ENCODE peak calls at places on chromosome 14, in nine cellular contexts. S is transverse colon; M is psoas muscle; U is osteoblast; H is dorsolateral prefrontal cortex; J is Caco-2; A is RWPE2; L is ovary; G is CD8-positive, alpha-beta memory T cell. Y is an unnamed sample.

GRCh38 chr14:47606601-47607000 is 68.8 kb downstream of the MDGA2 start:
- DNase-seq in S (no peak), U (no peak), M (no peak), L (no peak), J (no peak), G (no peak), H (no peak), A (no peak), Y (no peak)

GRCh38 chr14:73777420-73777819 is 63.2 kb upstream of the PNMA1 start:
- DNase-seq in A (no peak), U (no peak), H (no peak), J (no peak), S (no peak), L (no peak), G (no peak), M (no peak), Y (no peak)

GRCh38 chr14:23185046-23185445 is 1.6 kb upstream of the SLC7A8 start:
- DNase-seq in J (no peak), A (no peak), G (no peak), U (no peak), S (no peak), H (no peak), L (no peak), M (no peak), Y (no peak)

GRCh38 chr14:75636100-75636692 is 24.5 kb downstream of the ERG28 start:
- DNase-seq in M (no peak), J (no peak), L (no peak), S (no peak), A (no peak), H (peak; percentile 48), G (no peak), U (peak; percentile 74), Y (no peak)

GRCh38 chr14:60002819-60003492 is 83.0 kb downstream of the LRRC9 start:
- DNase-seq in M (peak; percentile 75), S (no peak), G (no peak), H (no peak), A (no peak), J (peak; percentile 35), U (no peak), L (peak; percentile 23), Y (peak; percentile 16)

GRCh38 chr14:23090254-23090636 is 4.7 kb downstream of the ACIN1 start:
- DNase-seq in U (no peak), L (no peak), M (no peak), G (no peak), A (no peak), H (no peak), S (no peak), J (no peak), Y (no peak)

GRCh38 chr14:70889555-70889954 is 17.7 kb upstream of the PCNX1 start:
- DNase-seq in J (no peak), H (no peak), A (no peak), M (no peak), S (no peak), L (no peak), U (no peak), G (no peak), Y (no peak)

GRCh38 chr14:23327947-23328744 is 6.9 kb downstream of the PABPN1 start:
- DNase-seq in J (peak; percentile 65), U (peak; percentile 95), A (no peak), G (peak; percentile 47), L (peak; percentile 72), M (peak; percentile 47), H (peak; percentile 88), S (peak; percentile 76), Y (peak; percentile 83)

GRCh38 chr14:26522985-26523384 is 74.8 kb downstream of the NOVA1 start:
- DNase-seq in M (no peak), G (no peak), J (no peak), H (no peak), U (peak; percentile 14), L (no peak), S (no peak), A (no peak), Y (no peak)

GRCh38 chr14:55600784-55601561 is 21.0 kb downstream of the KTN1 start:
- DNase-seq in H (no peak), L (no peak), U (no peak), J (no peak), G (no peak), M (no peak), S (no peak), A (no peak), Y (no peak)

GRCh38 chr14:30210630-30211029 is 283.0 kb upstream of the PRKD1 start:
- DNase-seq in U (no peak), S (no peak), M (no peak), L (no peak), G (no peak), H (no peak), A (no peak), J (no peak), Y (no peak)

GRCh38 chr14:52862652-52863338 is 71.4 kb upstream of the GNPNAT1 start:
- DNase-seq in L (no peak), J (no peak), S (no peak), M (no peak), G (no peak), A (no peak), U (peak; percentile 48), H (no peak), Y (no peak)

GRCh38 chr14:31263485-31264133 is 56.0 kb upstream of the HECTD1 start:
- DNase-seq in A (peak; percentile 96), J (peak; percentile 78), U (peak; percentile 90), G (no peak), H (no peak), M (peak; percentile 46), L (peak; percentile 46), S (peak; percentile 30), Y (peak; percentile 43)

GRCh38 chr14:31261523-31261858 is 53.9 kb upstream of the HECTD1 start:
- DNase-seq in G (no peak), L (no peak), M (no peak), J (no peak), H (no peak), S (no peak), A (no peak), U (no peak), Y (no peak)

GRCh38 chr14:31258427-31259039 is 50.9 kb upstream of the HECTD1 start:
- DNase-seq in S (no peak), U (no peak), J (no peak), H (no peak), M (no peak), A (no peak), L (no peak), G (no peak), Y (no peak)

GRCh38 chr14:31265701-31266398 is 58.3 kb upstream of the HECTD1 start:
- DNase-seq in S (no peak), G (no peak), H (no peak), M (no peak), A (no peak), L (no peak), U (peak; percentile 45), J (peak; percentile 75), Y (no peak)

GRCh38 chr14:31261859-31262739 is 54.5 kb upstream of the HECTD1 start:
- DNase-seq in A (no peak), L (peak; percentile 43), J (peak; percentile 65), G (no peak), U (peak; percentile 14), M (peak; percentile 38), S (no peak), H (no peak), Y (peak; percentile 29)
- H3K4me3 ChIP-seq in A (no peak overlapping the region), L (no peak overlapping the region), J (no peak overlapping the region), G (no peak overlapping the region), U (no peak overlapping the region), M (no peak overlapping the region), S (no peak overlapping the region), H (no peak overlapping the region), Y (no peak overlapping the region)

GRCh38 chr14:68736519-68736918 is 56.3 kb downstream of the ZFP36L1 start:
- DNase-seq in G (no peak), U (peak; percentile 62), L (no peak), M (no peak), J (peak; percentile 67), S (no peak), H (no peak), A (no peak), Y (no peak)
- H3K4me3 ChIP-seq in G (no peak overlapping the region), U (no peak overlapping the region), L (no peak overlapping the region), M (no peak overlapping the region), J (no peak overlapping the region), S (no peak overlapping the region), H (no peak overlapping the region), A (no peak overlapping the region), Y (no peak overlapping the region)

DNA sequence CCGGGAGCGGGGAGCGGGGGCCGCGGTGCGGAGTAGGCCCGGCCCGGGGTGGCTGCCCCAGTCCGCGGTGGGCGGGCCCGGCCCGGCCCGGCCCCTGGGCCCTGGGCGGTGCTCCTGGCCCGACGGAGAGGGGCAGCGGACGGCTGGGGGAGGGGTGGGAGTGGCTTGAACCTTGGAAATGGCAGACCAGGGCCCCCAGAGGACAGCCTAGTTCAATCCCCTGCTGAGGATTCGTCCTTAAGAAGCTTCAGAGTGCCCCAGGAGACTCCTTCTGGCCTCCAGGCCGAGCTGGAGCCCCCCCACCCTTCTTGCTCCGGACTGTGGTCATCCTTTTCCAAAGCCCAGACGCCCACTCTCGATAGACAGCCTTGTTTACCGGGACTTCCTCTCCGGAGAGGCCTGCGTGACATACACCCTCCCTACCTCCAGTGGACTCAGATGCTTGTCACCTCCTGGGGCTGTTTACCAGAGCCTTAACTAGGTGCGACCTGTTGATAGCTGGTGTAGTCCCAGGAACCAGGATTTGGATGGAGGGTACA is 458 bp downstream of the KHNYN start:
- DNase-seq in U (peak; percentile 99), G (peak; percentile 49), A (no peak), M (peak; percentile 85), H (no peak), S (peak; percentile 82), L (peak; percentile 89), J (no peak), Y (peak; percentile 77)
- H3K4me3 ChIP-seq in U (peak overlapping the region; percentile 87), G (peak overlapping the region; percentile 82), A (peak overlapping the region; percentile 89), M (peak overlapping the region; percentile 84), H (peak overlapping the region; percentile 59), S (peak overlapping the region; percentile 63), L (peak overlapping the region; percentile 71), J (peak overlapping the region; percentile 63), Y (peak overlapping the region; percentile 82)

GRCh38 chr14:90331497-90332270 is at the start of gene NRDE2:
- DNase-seq in U (peak; percentile 95), M (peak; percentile 100), J (peak; percentile 99), H (peak; percentile 97), L (peak; percentile 99), A (peak; percentile 100), S (peak; percentile 100), G (peak; percentile 88), Y (peak; percentile 99)

GRCh38 chr14:90336985-90337384 is 5.2 kb upstream of the NRDE2 start:
- DNase-seq in J (no peak), S (no peak), G (no peak), A (no peak), U (no peak), M (no peak), L (no peak), H (no peak), Y (no peak)

GRCh38 chr14:90336401-90336800 is 4.7 kb upstream of the NRDE2 start:
- DNase-seq in H (no peak), S (no peak), M (no peak), U (no peak), J (peak; percentile 39), G (no peak), L (no peak), A (no peak), Y (no peak)

GRCh38 chr14:90330203-90331196 is 1.2 kb downstream of the NRDE2 start:
- DNase-seq in G (no peak), U (no peak), M (no peak), S (no peak), J (no peak), A (no peak), H (no peak), L (no peak), Y (no peak)

DNA sequence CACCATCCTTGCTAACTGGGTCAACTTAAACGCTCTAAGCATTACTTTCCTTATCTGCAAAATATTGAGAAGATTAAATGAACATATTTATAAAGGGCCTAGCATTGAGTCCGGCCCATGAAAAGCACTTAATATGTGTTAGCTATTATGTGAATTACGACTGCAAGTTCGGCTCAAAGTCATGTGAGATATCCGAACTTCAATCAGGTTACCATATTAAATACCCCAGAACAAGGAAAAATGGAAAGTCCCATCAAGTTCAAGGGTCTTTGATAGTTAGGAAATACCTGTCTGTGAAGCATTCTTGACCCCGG is 487 bp upstream of the NRDE2 start:
- DNase-seq in H (no peak), S (no peak), G (no peak), A (no peak), M (no peak), L (no peak), J (no peak), U (no peak), Y (no peak)
- H3K4me3 ChIP-seq in H (peak overlapping the region; percentile 90), S (peak overlapping the region; percentile 55), G (peak overlapping the region; percentile 64), A (peak overlapping the region; percentile 67), M (peak overlapping the region; percentile 76), L (peak overlapping the region; percentile 59), J (peak overlapping the region; percentile 31), U (peak overlapping the region; percentile 89), Y (peak overlapping the region; percentile 92)

Y was measured in uterus.